ENCODE peak calls at places on chromosomes 6 and 20, in five cellular contexts. One of them, this sample, is unnamed.

GRCh38 chr6:158439255-158439654 is 120.6 kb upstream of the TMEM181 start:
- DNase-seq in HCT116: no peak
- DNase-seq in GM12878: peak; percentile 72
- DNase-seq in K562: no peak
- DNase-seq in WTC11: no peak
- DNase-seq in this sample: no peak

GRCh38 chr20:62143976-62144825 is 632 bp downstream of the SS18L1 start:
- DNase-seq in HCT116: no peak
- DNase-seq in GM12878: no peak
- DNase-seq in K562: peak; percentile 48
- DNase-seq in WTC11: peak; percentile 58
- DNase-seq in this sample: peak; percentile 60

GRCh38 chr6:42099340-42100028 is 42.9 kb downstream of the C6orf132 start:
- DNase-seq in HCT116: no peak
- DNase-seq in GM12878: no peak
- DNase-seq in K562: peak; percentile 44
- DNase-seq in WTC11: no peak
- DNase-seq in this sample: no peak

GRCh38 chr6:85864453-85865401 is 222.0 kb upstream of the SYNCRIP start:
- DNase-seq in HCT116: no peak
- DNase-seq in GM12878: no peak
- DNase-seq in K562: no peak
- DNase-seq in WTC11: no peak
- DNase-seq in this sample: no peak

GRCh38 chr6:149846321-149846720 is 17.8 kb downstream of the LRP11 start:
- DNase-seq in HCT116: no peak
- DNase-seq in GM12878: no peak
- DNase-seq in K562: peak; percentile 29
- DNase-seq in WTC11: no peak
- DNase-seq in this sample: no peak

GRCh38 chr20:34316191-34316814 is 13.1 kb upstream of the AHCY start:
- DNase-seq in HCT116: peak; percentile 33
- DNase-seq in GM12878: no peak
- DNase-seq in K562: no peak
- DNase-seq in WTC11: no peak
- DNase-seq in this sample: no peak

GRCh38 chr20:13355386-13355785 is 134.3 kb downstream of the ISM1 start:
- DNase-seq in HCT116: no peak
- DNase-seq in GM12878: no peak
- DNase-seq in K562: no peak
- DNase-seq in WTC11: no peak
- DNase-seq in this sample: no peak

GRCh38 chr20:49811825-49812462 is 684 bp upstream of the SLC9A8 start:
- DNase-seq in HCT116: no peak
- DNase-seq in GM12878: no peak
- DNase-seq in K562: peak; percentile 25
- DNase-seq in WTC11: no peak
- DNase-seq in this sample: no peak

GRCh38 chr20:33983371-33983770 is 10.3 kb upstream of the RALY start:
- DNase-seq in HCT116: no peak
- DNase-seq in GM12878: no peak
- DNase-seq in K562: no peak
- DNase-seq in WTC11: no peak
- DNase-seq in this sample: no peak

GRCh38 chr6:17967668-17968067 is 19.8 kb downstream of the KIF13A start:
- DNase-seq in HCT116: no peak
- DNase-seq in GM12878: no peak
- DNase-seq in K562: no peak
- DNase-seq in WTC11: no peak
- DNase-seq in this sample: no peak

GRCh38 chr6:165227644-165228329 is 81.6 kb downstream of the C6orf118 start:
- DNase-seq in HCT116: no peak
- DNase-seq in GM12878: no peak
- DNase-seq in K562: no peak
- DNase-seq in WTC11: no peak
- DNase-seq in this sample: no peak

GRCh38 chr6:155352812-155353211 is 38.5 kb upstream of the TFB1M start:
- DNase-seq in HCT116: no peak
- DNase-seq in GM12878: no peak
- DNase-seq in K562: no peak
- DNase-seq in WTC11: no peak
- DNase-seq in this sample: no peak

GRCh38 chr20:1802385-1803215 is 92.6 kb upstream of the SIRPA start:
- DNase-seq in HCT116: no peak
- DNase-seq in GM12878: no peak
- DNase-seq in K562: peak; percentile 9
- DNase-seq in WTC11: peak; percentile 79
- DNase-seq in this sample: peak; percentile 77

GRCh38 chr6:79078057-79078969 is at the start of gene PHIP:
- DNase-seq in HCT116: peak; percentile 90
- DNase-seq in GM12878: peak; percentile 82
- DNase-seq in K562: peak; percentile 82
- DNase-seq in WTC11: peak; percentile 88
- DNase-seq in this sample: peak; percentile 70

GRCh38 chr6:70590387-70590786 is 23.7 kb downstream of the SDHAF4 start:
- DNase-seq in HCT116: no peak
- DNase-seq in GM12878: no peak
- DNase-seq in K562: no peak
- DNase-seq in WTC11: no peak
- DNase-seq in this sample: no peak

GRCh38 chr20:19423892-19424620 is 211.6 kb downstream of the SLC24A3 start:
- DNase-seq in HCT116: no peak
- DNase-seq in GM12878: no peak
- DNase-seq in K562: no peak
- DNase-seq in WTC11: no peak
- DNase-seq in this sample: no peak

GRCh38 chr6:133854633-133855598 is 34.0 kb upstream of the TCF21 start:
- DNase-seq in HCT116: no peak
- DNase-seq in GM12878: no peak
- DNase-seq in K562: no peak
- DNase-seq in WTC11: peak; percentile 59
- DNase-seq in this sample: no peak
- TF ChIP-seq SP1 in HCT116: no peak
- TF ChIP-seq SP1 in GM12878: no peak
- TF ChIP-seq SP1 in K562: no peak
- TF ChIP-seq SP1 in WTC11: no peak
- TF ChIP-seq SP1 in this sample: no peak

DNA sequence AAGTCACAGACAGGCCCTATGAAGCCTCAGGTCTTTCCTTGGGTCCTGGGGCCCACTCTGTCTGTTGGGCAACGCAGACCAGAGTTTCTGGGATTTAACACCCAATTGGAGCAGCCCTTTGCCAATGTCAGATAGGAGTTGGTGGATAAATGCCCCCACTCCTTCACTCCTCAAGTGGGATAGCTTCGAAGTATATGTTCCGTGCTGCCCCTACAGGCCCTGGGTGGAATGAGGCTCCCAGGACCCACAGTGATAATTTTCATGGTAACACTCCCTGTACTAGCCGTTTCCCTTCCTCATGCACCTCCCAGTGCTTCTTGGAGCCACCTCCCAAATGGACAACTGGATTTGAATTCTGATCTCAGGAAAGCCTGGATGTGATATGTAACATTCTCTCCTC is 145.4 kb downstream of the FOXA2 start:
- DNase-seq in HCT116: peak; percentile 4
- DNase-seq in GM12878: no peak
- DNase-seq in K562: peak; percentile 10
- DNase-seq in WTC11: peak; percentile 48
- DNase-seq in this sample: peak; percentile 16
- TF ChIP-seq SP1 in HCT116: no peak
- TF ChIP-seq SP1 in GM12878: no peak
- TF ChIP-seq SP1 in K562: no peak
- TF ChIP-seq SP1 in WTC11: no peak
- TF ChIP-seq SP1 in this sample: no peak

DNA sequence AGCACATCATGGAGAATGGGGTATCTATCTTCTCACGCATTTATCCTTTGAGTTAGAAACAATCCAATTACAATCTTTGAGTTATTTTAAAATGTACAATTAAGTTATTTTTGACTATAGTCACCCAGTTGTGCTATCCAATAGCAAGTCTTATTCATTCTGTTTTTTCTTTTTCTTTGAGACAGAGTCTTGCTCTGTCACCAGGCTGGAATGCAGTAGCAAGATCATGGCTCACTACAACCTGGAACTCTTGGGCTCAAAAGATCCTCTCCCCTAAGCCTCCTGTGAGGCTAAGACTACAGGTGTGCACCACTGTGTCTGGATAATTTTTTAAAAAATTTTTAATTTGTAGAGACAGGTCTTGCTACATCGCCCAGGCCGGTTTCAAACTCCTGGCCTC is 201.5 kb upstream of the ZNF217 start:
- DNase-seq in HCT116: no peak
- DNase-seq in GM12878: no peak
- DNase-seq in K562: no peak
- DNase-seq in WTC11: no peak
- DNase-seq in this sample: no peak
- TF ChIP-seq SP1 in HCT116: no peak
- TF ChIP-seq SP1 in GM12878: no peak
- TF ChIP-seq SP1 in K562: no peak
- TF ChIP-seq SP1 in WTC11: no peak
- TF ChIP-seq SP1 in this sample: no peak

DNA sequence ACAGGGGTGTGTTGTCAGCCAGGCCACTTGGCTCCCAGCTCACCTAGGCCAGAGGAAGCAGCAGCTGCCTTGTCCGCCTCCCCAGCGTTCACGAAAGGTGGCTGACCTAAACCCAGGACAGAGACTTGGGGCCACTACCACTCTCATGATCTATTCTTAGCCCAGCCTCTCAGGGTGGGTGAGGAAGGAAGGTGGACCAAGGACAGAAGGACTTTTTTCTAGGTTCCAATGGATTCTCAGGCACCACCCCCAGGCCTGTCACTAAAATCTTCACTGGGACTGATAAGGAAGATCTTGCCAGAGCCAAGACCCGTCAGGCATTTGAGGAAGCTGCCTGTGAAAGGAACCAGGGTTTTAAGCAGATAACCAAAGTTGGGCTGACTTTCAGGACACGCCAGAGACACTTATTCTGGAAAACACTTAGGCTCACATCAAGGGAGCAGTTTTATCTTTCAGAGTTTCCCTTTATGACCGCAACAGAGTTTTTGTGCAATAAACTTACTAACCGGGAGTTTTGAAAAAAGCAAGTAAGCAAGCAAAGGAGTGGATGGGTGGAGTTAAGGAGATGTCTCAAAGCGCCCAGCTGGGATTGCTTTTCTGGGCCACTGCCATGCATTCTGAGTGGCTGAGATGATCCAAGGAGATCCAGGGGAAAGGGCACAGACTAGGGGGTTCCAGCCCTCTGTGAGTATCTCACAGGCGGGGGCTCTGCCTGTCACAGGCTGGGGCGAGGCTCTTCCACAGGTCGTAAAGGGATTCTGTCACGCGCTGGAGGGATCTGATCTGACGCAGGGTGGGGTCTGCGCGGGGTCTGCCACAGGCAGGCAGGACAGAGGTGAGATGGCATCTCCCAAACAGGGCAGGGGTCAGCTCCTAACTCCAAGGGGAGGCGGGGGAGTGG is 989 bp downstream of the FITM2 start:
- DNase-seq in HCT116: no peak
- DNase-seq in GM12878: no peak
- DNase-seq in K562: peak; percentile 60
- DNase-seq in WTC11: no peak
- DNase-seq in this sample: no peak
- TF ChIP-seq SP1 in HCT116: no peak
- TF ChIP-seq SP1 in GM12878: no peak
- TF ChIP-seq SP1 in K562: no peak
- TF ChIP-seq SP1 in WTC11: no peak
- TF ChIP-seq SP1 in this sample: no peak

GRCh38 chr20:57208198-57208597 is 58.2 kb downstream of the BMP7 start:
- DNase-seq in HCT116: no peak
- DNase-seq in GM12878: no peak
- DNase-seq in K562: no peak
- DNase-seq in WTC11: no peak
- DNase-seq in this sample: no peak
- TF ChIP-seq SP1 in HCT116: no peak
- TF ChIP-seq SP1 in GM12878: no peak
- TF ChIP-seq SP1 in K562: no peak
- TF ChIP-seq SP1 in WTC11: no peak
- TF ChIP-seq SP1 in this sample: no peak

GRCh38 chr6:141301779-141302178 is 830.9 kb upstream of the GJE1 start:
- DNase-seq in HCT116: no peak
- DNase-seq in GM12878: no peak
- DNase-seq in K562: no peak
- DNase-seq in WTC11: no peak
- DNase-seq in this sample: no peak

GRCh38 chr6:141309295-141309694 is 823.4 kb upstream of the GJE1 start:
- DNase-seq in HCT116: no peak
- DNase-seq in GM12878: no peak
- DNase-seq in K562: no peak
- DNase-seq in WTC11: no peak
- DNase-seq in this sample: no peak

GRCh38 chr6:141303907-141304306 is 828.8 kb upstream of the GJE1 start:
- DNase-seq in HCT116: no peak
- DNase-seq in GM12878: no peak
- DNase-seq in K562: no peak
- DNase-seq in WTC11: no peak
- DNase-seq in this sample: no peak

DNA sequence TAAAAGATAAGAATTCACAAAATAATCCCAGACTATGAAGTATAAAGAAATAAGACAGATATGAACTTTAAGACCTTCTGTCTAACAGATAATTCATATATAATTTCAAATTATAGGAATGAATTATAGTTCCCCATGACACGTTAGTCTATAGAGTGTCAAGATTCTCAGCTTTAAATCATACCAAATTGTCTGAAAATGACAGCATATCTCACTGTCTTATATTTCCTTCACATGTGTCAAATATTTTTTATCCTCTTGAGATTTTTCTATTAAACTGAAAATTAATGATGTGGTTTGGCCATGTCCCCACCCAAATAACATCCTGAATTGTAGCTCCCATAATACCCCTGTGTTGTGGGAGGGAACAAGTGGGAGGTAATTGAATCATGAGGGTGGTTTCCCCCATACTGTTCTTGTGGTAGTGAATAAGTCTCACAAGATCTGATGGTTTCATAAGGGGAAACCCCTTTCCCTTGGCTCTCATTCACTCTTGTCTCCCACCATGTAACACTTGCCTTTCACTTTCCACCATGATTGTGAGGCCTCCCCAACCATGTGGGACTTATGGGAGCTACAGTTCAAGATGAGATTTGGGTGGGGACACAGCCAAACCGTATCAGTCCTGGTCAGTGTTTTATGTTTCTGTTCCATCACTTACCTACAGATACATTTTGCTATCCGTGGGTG is 825.3 kb upstream of the GJE1 start:
- DNase-seq in HCT116: no peak
- DNase-seq in GM12878: no peak
- DNase-seq in K562: no peak
- DNase-seq in WTC11: no peak
- DNase-seq in this sample: no peak
- TF ChIP-seq SP1 in HCT116: no peak
- TF ChIP-seq SP1 in GM12878: no peak
- TF ChIP-seq SP1 in K562: no peak
- TF ChIP-seq SP1 in WTC11: no peak
- TF ChIP-seq SP1 in this sample: no peak